ENCODE peak calls at places on chromosomes 2 and 18, in four cellular contexts. One of them, this sample, is unnamed.

GRCh38 chr18:26089247-26090129 is 925 bp downstream of the SS18 start:
- DNase-seq in pancreas: no peak
- DNase-seq in right lobe of liver: no peak
- DNase-seq in mucosa of descending colon: peak; percentile 24
- DNase-seq in this sample: peak; percentile 51

GRCh38 chr2:185668710-185669109 is 69.9 kb upstream of the FSIP2 start:
- DNase-seq in pancreas: no peak
- DNase-seq in right lobe of liver: no peak
- DNase-seq in mucosa of descending colon: no peak
- DNase-seq in this sample: no peak

GRCh38 chr2:218282173-218282991 is 9.9 kb downstream of the TMBIM1 start:
- DNase-seq in pancreas: peak; percentile 93
- DNase-seq in right lobe of liver: no peak
- DNase-seq in mucosa of descending colon: no peak
- DNase-seq in this sample: no peak

GRCh38 chr2:28869494-28870145 is 489 bp downstream of the TRMT61B start:
- DNase-seq in pancreas: no peak
- DNase-seq in right lobe of liver: peak; percentile 34
- DNase-seq in mucosa of descending colon: peak; percentile 5
- DNase-seq in this sample: peak; percentile 21

GRCh38 chr2:202609381-202610145 is 25.2 kb upstream of the FAM117B start:
- DNase-seq in pancreas: no peak
- DNase-seq in right lobe of liver: no peak
- DNase-seq in mucosa of descending colon: peak; percentile 68
- DNase-seq in this sample: no peak

GRCh38 chr18:9705183-9705864 is 2.8 kb upstream of the RAB31 start:
- DNase-seq in pancreas: no peak
- DNase-seq in right lobe of liver: no peak
- DNase-seq in mucosa of descending colon: no peak
- DNase-seq in this sample: peak; percentile 51

GRCh38 chr18:35077937-35078336 is 36.7 kb downstream of the MAPRE2 start:
- DNase-seq in pancreas: no peak
- DNase-seq in right lobe of liver: no peak
- DNase-seq in mucosa of descending colon: no peak
- DNase-seq in this sample: peak; percentile 21

GRCh38 chr2:54459037-54459441 is 2.9 kb downstream of the SPTBN1 start:
- DNase-seq in pancreas: no peak
- DNase-seq in right lobe of liver: no peak
- DNase-seq in mucosa of descending colon: no peak
- DNase-seq in this sample: peak; percentile 58

GRCh38 chr2:159637988-159638501 is 21.7 kb upstream of the BAZ2B start:
- DNase-seq in pancreas: no peak
- DNase-seq in right lobe of liver: no peak
- DNase-seq in mucosa of descending colon: no peak
- DNase-seq in this sample: peak; percentile 88

GRCh38 chr2:186882511-186883071 is 33.6 kb upstream of the ZSWIM2 start:
- DNase-seq in pancreas: no peak
- DNase-seq in right lobe of liver: no peak
- DNase-seq in mucosa of descending colon: no peak
- DNase-seq in this sample: no peak

GRCh38 chr2:100281521-100282438 is 40.5 kb downstream of the LONRF2 start:
- DNase-seq in pancreas: no peak
- DNase-seq in right lobe of liver: no peak
- DNase-seq in mucosa of descending colon: no peak
- DNase-seq in this sample: peak; percentile 23

GRCh38 chr2:98026292-98026691 is 30.5 kb upstream of the TMEM131 start:
- DNase-seq in pancreas: no peak
- DNase-seq in right lobe of liver: no peak
- DNase-seq in mucosa of descending colon: no peak
- DNase-seq in this sample: peak; percentile 36

GRCh38 chr18:57128229-57128911 is 18.5 kb upstream of the BOD1L2 start:
- DNase-seq in pancreas: no peak
- DNase-seq in right lobe of liver: no peak
- DNase-seq in mucosa of descending colon: no peak
- DNase-seq in this sample: no peak

GRCh38 chr2:215727507-215728503 is 285.5 kb downstream of the MREG start:
- DNase-seq in pancreas: no peak
- DNase-seq in right lobe of liver: no peak
- DNase-seq in mucosa of descending colon: no peak
- DNase-seq in this sample: peak; percentile 87

GRCh38 chr2:73341039-73341438 is 44.6 kb upstream of the ALMS1 start:
- DNase-seq in pancreas: no peak
- DNase-seq in right lobe of liver: no peak
- DNase-seq in mucosa of descending colon: no peak
- DNase-seq in this sample: no peak

GRCh38 chr18:21450913-21451312 is 149.6 kb downstream of the ESCO1 start:
- DNase-seq in pancreas: no peak
- DNase-seq in right lobe of liver: no peak
- DNase-seq in mucosa of descending colon: no peak
- DNase-seq in this sample: no peak

GRCh38 chr2:221096651-221097567 is 475.2 kb downstream of the EPHA4 start:
- DNase-seq in pancreas: no peak
- DNase-seq in right lobe of liver: no peak
- DNase-seq in mucosa of descending colon: no peak
- DNase-seq in this sample: no peak

DNA sequence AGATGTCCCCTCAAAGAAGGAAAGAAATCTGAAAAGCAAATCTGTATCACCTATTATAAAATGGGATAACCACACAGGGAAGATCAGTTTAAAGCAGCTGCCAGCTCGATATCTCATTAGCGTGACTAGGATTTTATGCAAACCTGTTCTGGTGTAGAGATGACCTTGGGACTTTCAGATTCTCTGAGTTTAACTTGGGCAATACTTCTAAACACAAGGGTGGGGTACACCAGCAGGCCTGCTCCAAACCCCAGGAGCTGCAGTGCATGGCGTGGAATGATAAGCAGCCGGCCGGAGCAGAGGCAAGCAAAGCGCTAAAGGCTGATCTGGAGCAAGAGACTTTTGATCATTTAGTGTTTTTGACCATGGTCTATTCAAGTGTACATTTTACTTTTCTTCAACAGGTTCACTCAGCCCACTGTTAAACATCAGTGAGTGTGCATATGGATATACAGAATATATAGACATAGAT is 4.7 kb downstream of the SERTAD2 start:
- DNase-seq in pancreas: no peak
- DNase-seq in right lobe of liver: no peak
- DNase-seq in mucosa of descending colon: peak; percentile 55
- DNase-seq in this sample: no peak
- H3K4me3 ChIP-seq in pancreas: no peak overlapping the region
- H3K4me3 ChIP-seq in right lobe of liver: no peak overlapping the region
- H3K4me3 ChIP-seq in mucosa of descending colon: no peak overlapping the region
- H3K4me3 ChIP-seq in this sample: no peak overlapping the region

DNA sequence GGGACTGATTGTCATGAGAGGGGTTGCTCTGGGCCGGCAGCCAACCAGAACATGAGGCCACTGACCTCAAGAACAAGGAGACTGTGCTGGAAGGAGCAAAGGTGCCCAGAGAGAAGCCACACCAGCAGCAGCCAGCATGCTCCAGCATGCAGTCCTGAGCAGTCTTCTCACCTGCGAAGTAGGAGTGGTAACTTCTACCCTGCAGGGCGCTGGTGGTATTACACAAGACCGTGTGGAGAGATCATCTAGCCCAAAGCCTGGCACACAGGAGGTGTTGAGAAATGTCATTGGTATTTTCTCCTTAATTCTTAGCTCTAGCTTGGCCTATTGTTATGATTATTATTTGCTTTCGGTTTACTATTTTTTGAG is 132.7 kb downstream of the TSN start:
- DNase-seq in pancreas: no peak
- DNase-seq in right lobe of liver: no peak
- DNase-seq in mucosa of descending colon: peak; percentile 37
- DNase-seq in this sample: no peak
- TF ChIP-seq CTCF in pancreas: no peak
- TF ChIP-seq CTCF in right lobe of liver: peak; percentile 5
- TF ChIP-seq CTCF in mucosa of descending colon: peak; percentile 8
- TF ChIP-seq CTCF in this sample: peak; percentile 28

DNA sequence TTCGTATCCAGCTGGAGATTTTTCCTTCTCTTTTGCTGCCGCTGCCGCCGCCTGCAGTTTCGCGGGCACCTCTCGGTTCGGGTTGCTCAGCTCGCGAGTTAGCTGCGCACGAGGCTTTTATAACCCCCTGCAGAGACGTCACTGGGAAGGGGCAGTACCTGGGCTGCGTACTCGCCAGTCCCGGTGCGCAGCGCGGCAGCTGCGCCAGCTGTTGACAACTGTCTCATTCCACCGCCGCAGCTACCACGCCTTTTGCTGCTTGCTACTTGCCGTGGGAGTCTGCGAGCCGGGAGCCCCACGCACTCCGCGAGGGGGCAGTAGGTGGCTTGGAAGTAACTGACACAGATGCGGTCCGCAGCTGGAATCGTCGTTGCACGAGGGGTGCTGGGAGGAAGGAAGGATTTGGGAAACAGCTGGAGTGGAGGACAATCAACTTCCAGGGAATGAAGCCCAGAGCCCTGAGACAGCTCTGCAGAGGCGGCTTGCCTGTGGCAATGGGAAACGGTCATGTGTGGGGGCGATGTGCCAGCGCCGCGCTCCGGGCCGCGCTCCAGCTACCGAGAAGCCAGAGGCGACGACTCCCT is at the start of gene TACR1:
- DNase-seq in pancreas: peak; percentile 69
- DNase-seq in right lobe of liver: peak; percentile 67
- DNase-seq in mucosa of descending colon: peak; percentile 57
- DNase-seq in this sample: peak; percentile 64
- H3K4me3 ChIP-seq in pancreas: peak within 1 kb of the TSS; percentile 46
- H3K4me3 ChIP-seq in right lobe of liver: peak within 1 kb of the TSS; percentile 19
- H3K4me3 ChIP-seq in mucosa of descending colon: no peak within 1 kb of the TSS
- H3K4me3 ChIP-seq in this sample: peak within 1 kb of the TSS; percentile 24

GRCh38 chr2:144330951-144331651 is 188.8 kb downstream of the ZEB2 start:
- DNase-seq in pancreas: no peak
- DNase-seq in right lobe of liver: no peak
- DNase-seq in mucosa of descending colon: peak; percentile 14
- DNase-seq in this sample: peak; percentile 35

GRCh38 chr2:144333144-144333555 is 186.8 kb downstream of the ZEB2 start:
- DNase-seq in pancreas: no peak
- DNase-seq in right lobe of liver: no peak
- DNase-seq in mucosa of descending colon: no peak
- DNase-seq in this sample: no peak

GRCh38 chr2:144329472-144329871 is 190.4 kb downstream of the ZEB2 start:
- DNase-seq in pancreas: no peak
- DNase-seq in right lobe of liver: no peak
- DNase-seq in mucosa of descending colon: no peak
- DNase-seq in this sample: no peak

GRCh38 chr2:144332356-144333143 is 187.4 kb downstream of the ZEB2 start:
- DNase-seq in pancreas: peak; percentile 92
- DNase-seq in right lobe of liver: peak; percentile 93
- DNase-seq in mucosa of descending colon: peak; percentile 88
- DNase-seq in this sample: peak; percentile 88

GRCh38 chr2:144331652-144332355 is 188.1 kb downstream of the ZEB2 start:
- DNase-seq in pancreas: no peak
- DNase-seq in right lobe of liver: peak; percentile 79
- DNase-seq in mucosa of descending colon: peak; percentile 70
- DNase-seq in this sample: no peak
- TF ChIP-seq CTCF in pancreas: no peak
- TF ChIP-seq CTCF in right lobe of liver: no peak
- TF ChIP-seq CTCF in mucosa of descending colon: no peak
- TF ChIP-seq CTCF in this sample: peak; percentile 44

DNA sequence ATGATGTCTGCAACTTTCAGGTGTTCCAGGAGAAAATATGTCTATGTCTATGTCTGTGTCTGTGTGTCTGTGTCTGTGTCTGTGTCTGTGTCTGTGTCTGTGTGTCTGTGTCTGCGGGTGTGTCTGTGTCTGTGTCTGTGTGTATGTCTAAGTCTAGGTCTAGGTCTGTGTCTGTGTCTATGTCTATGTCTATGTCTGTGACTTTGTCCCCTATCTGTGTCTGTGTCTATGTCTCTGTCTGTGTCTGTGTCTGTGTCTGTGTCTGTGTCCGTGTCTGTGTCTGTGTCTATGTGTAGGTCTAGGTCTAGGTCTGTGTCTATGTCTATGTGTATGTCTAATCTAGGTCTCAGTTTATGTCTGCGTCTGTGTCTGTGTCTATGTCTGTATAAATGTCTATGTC is 10.5 kb downstream of the IL1R2 start:
- DNase-seq in pancreas: no peak
- DNase-seq in right lobe of liver: no peak
- DNase-seq in mucosa of descending colon: no peak
- DNase-seq in this sample: no peak
- H3K4me3 ChIP-seq in pancreas: no peak overlapping the region
- H3K4me3 ChIP-seq in right lobe of liver: no peak overlapping the region
- H3K4me3 ChIP-seq in mucosa of descending colon: no peak overlapping the region
- H3K4me3 ChIP-seq in this sample: no peak overlapping the region

GRCh38 chr2:190578158-190579057 is 43.9 kb upstream of the NEMP2 start:
- DNase-seq in pancreas: no peak
- DNase-seq in right lobe of liver: no peak
- DNase-seq in mucosa of descending colon: peak; percentile 84
- DNase-seq in this sample: peak; percentile 47
- TF ChIP-seq CTCF in pancreas: no peak
- TF ChIP-seq CTCF in right lobe of liver: no peak
- TF ChIP-seq CTCF in mucosa of descending colon: no peak
- TF ChIP-seq CTCF in this sample: no peak

This sample was measured in choroid plexus epithelial cell.